ENCODE peak calls at places on chromosome 1, in ten cellular contexts. N is uterus; M is WTC11; S is fibroblast of pulmonary artery; J is CD8-positive, alpha-beta T cell; Y is CD4-positive, alpha-beta T cell; G is mucosa of descending colon; W is RWPE1; P is IMR-90; Z is Calu3. Q is an unnamed sample.
A peak's percentile ranks its signal among the peaks of the same experiment; 100 is the strongest.

GRCh38 chr1:179809506-179810366 is 66.6 kb downstream of the FAM163A start:
- DNase-seq in J (peak; percentile 71), Z (peak; percentile 77), G (no peak), N (peak; percentile 49), S (peak; percentile 88), W (peak; percentile 57), P (peak; percentile 78), M (peak; percentile 75), Y (peak; percentile 55), Q (peak; percentile 54)

GRCh38 chr1:90718411-90719320 is 1.6 kb upstream of the BARHL2 start:
- DNase-seq in W (no peak), Z (no peak), J (no peak), M (no peak), N (no peak), G (no peak), P (no peak), S (no peak), Y (no peak), Q (no peak)

GRCh38 chr1:198756470-198756869 is 117.6 kb downstream of the PTPRC start:
- DNase-seq in M (no peak), S (peak; percentile 62), J (no peak), W (peak; percentile 17), Z (no peak), N (no peak), Y (no peak), P (peak; percentile 36), G (no peak), Q (no peak)

GRCh38 chr1:90402893-90403849 is 313.9 kb downstream of the BARHL2 start:
- DNase-seq in J (no peak), M (no peak), S (peak; percentile 98), G (no peak), Y (no peak), P (peak; percentile 95), W (peak; percentile 91), Z (peak; percentile 82), N (no peak), Q (peak; percentile 19)

GRCh38 chr1:17615157-17615556 is 75.7 kb downstream of the ARHGEF10L start:
- DNase-seq in N (no peak), P (no peak), Z (no peak), J (no peak), Y (no peak), M (no peak), G (no peak), S (no peak), W (no peak), Q (no peak)

GRCh38 chr1:9476790-9477463 is 62.3 kb upstream of the SLC25A33 start:
- DNase-seq in P (peak; percentile 40), W (peak; percentile 81), M (no peak), N (no peak), S (no peak), G (no peak), Y (no peak), J (no peak), Z (no peak), Q (no peak)

GRCh38 chr1:198490224-198490623 is 50.3 kb downstream of the ATP6V1G3 start:
- DNase-seq in G (no peak), W (no peak), J (no peak), S (no peak), N (no peak), Y (no peak), P (no peak), M (no peak), Z (no peak), Q (no peak)

GRCh38 chr1:223714849-223715709 is 2.7 kb downstream of the CAPN2 start:
- DNase-seq in S (peak; percentile 47), G (no peak), Z (peak; percentile 89), W (peak; percentile 94), Y (no peak), M (no peak), J (no peak), N (no peak), P (peak; percentile 96), Q (no peak)

GRCh38 chr1:180213401-180214177 is 16.5 kb upstream of the LHX4 start:
- DNase-seq in Y (peak; percentile 12), J (peak; percentile 28), M (peak; percentile 65), W (peak; percentile 99), N (no peak), S (no peak), Z (no peak), G (no peak), P (no peak), Q (no peak)

GRCh38 chr1:61140056-61140549 is 57.7 kb downstream of the NFIA start:
- DNase-seq in P (no peak), J (no peak), S (no peak), G (no peak), M (no peak), N (no peak), Z (no peak), W (no peak), Y (no peak), Q (no peak)

GRCh38 chr1:174713796-174714195 is 266.0 kb downstream of the GPR52 start:
- DNase-seq in N (no peak), S (no peak), G (no peak), P (no peak), M (no peak), Z (no peak), J (no peak), Y (no peak), W (no peak), Q (no peak)

DNA sequence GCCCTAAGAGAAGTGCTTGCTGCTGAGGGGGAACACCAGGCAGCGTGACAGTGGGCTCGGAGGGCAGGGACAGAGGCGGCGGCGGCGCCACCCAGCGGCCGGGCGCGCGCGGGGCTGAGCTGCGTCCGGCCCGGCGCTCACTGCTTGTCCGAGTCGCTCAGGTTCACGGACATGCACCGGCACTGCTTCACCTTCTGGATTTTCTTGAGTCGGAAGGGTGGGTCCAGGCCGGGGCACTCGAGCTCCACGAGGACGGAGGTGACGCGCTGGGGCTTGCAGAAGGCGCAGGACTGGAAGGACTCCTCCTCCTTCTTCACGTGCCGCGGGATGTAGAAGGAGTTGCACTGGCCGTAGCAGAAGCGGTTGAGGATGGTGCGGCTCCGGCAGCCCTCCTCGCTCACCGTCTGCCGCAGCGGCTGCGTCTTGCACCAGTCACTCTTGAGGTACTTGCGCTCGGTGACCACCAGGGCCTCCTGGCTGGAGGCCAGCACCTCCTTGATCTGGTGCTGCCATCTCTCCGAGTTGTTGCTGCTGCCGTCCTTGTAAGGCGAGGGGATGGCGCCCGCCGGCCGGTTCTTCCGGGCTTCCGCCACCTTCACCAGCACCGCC is 119.0 kb downstream of the GREM2 start:
- DNase-seq in S (peak; percentile 65), N (no peak), P (peak; percentile 14), Z (no peak), M (peak; percentile 83), J (peak; percentile 9), W (peak; percentile 35), G (peak; percentile 73), Y (no peak), Q (peak; percentile 25)
- TF ChIP-seq CTCF in S (peak; percentile 34), N (no peak), P (no peak), Z (no peak), M (peak; percentile 35), J (no peak), W (peak; percentile 65), G (no peak), Y (no peak), Q (peak; percentile 33)

DNA sequence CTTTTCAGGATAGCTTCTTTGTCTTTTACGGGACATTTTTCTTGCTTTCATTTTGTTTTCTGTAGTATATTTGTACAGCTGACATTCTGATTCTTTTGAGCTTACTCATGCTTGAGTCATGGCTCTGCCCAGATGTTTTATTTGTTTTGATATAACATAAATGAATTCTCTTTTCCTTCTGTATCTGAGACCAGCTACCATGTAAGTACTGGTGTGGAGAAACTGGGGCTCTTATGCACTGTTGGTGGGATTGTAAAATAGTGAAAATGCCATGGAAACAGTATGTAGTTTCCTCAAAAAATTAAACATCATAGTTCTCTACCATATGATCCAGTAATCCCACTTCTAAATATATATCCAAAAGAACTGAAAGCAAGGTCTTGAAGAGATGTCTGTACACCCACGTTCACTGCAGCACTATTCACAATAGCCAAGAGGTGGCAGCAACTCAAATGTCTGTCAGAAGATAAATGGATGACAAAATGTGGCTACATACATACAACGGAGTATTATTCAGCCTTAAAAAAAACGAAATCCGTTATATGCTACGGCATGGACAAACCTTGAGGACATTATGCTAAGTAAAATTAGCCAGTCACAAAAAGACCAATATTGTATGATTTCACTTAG is 61.4 kb downstream of the EIF2B3 start:
- DNase-seq in N (no peak), Y (no peak), M (no peak), J (no peak), Z (peak; percentile 1), W (peak; percentile 70), P (peak; percentile 95), G (no peak), S (peak; percentile 84), Q (no peak)
- TF ChIP-seq CTCF in N (no peak), Y (no peak), M (no peak), J (no peak), Z (no peak), W (peak; percentile 41), P (peak; percentile 57), G (no peak), S (peak; percentile 66), Q (no peak)

DNA sequence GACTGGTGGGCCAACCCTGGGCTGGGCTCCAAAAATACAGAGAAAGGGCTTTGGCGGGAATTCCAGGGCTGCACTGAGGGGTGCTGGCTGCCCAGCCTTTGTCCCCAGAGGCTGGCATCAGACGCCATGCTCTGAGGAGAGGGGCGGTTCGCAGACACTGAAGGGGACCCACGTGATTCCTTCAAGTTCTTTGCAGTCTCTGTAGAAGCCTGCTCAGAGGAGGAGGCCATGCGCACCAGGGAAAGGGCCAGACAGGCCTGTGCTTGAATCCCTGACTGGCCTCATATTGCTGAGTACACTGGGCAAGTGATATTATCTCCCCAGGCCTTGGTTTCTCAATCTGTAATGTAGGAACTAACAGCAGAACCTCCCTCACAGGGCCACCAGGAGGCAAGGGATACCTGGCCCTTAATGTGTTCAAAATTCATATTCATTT is 119.5 kb downstream of the EPHB2 start:
- DNase-seq in G (no peak), Y (no peak), W (peak; percentile 54), M (no peak), S (no peak), N (no peak), J (no peak), Z (no peak), P (no peak), Q (no peak)
- TF ChIP-seq CTCF in G (no peak), Y (no peak), W (no peak), M (no peak), S (no peak), N (no peak), J (no peak), Z (no peak), P (no peak), Q (no peak)

GRCh38 chr1:36222481-36223372 is 1.5 kb upstream of the THRAP3 start:
- DNase-seq in Z (no peak), Y (no peak), W (no peak), G (no peak), M (no peak), S (no peak), P (peak; percentile 22), J (no peak), N (no peak), Q (no peak)

GRCh38 chr1:36223373-36223995 is 759 bp upstream of the THRAP3 start:
- DNase-seq in W (no peak), G (no peak), J (peak; percentile 28), N (no peak), Z (no peak), P (peak; percentile 73), M (no peak), S (peak; percentile 74), Y (no peak), Q (no peak)

GRCh38 chr1:36212782-36213181 is 11.5 kb upstream of the THRAP3 start:
- DNase-seq in W (no peak), N (no peak), G (no peak), M (no peak), S (no peak), Y (no peak), P (no peak), Z (peak; percentile 32), J (no peak), Q (no peak)

GRCh38 chr1:36211841-36212240 is 12.4 kb upstream of the THRAP3 start:
- DNase-seq in G (no peak), P (no peak), Z (no peak), N (no peak), M (no peak), J (no peak), Y (no peak), S (no peak), W (no peak), Q (no peak)

GRCh38 chr1:36217667-36218066 is 6.6 kb upstream of the THRAP3 start:
- DNase-seq in P (peak; percentile 48), N (no peak), G (no peak), S (peak; percentile 72), M (no peak), W (no peak), Z (peak; percentile 36), J (no peak), Y (no peak), Q (no peak)
- TF ChIP-seq CTCF in P (peak; percentile 45), N (no peak), G (no peak), S (peak; percentile 56), M (no peak), W (peak; percentile 20), Z (no peak), J (no peak), Y (no peak), Q (no peak)